ENCODE peak calls at places on chromosomes 6 and 20, in five cellular contexts. One of them, this sample, is unnamed.

GRCh38 chr6:34350100-34350936 is 42.2 kb downstream of the NUDT3 start:
- DNase-seq in AG09319: no peak
- DNase-seq in progenitor cell of endocrine pancreas: no peak
- DNase-seq in right atrium auricular region: no peak
- DNase-seq in cardiac muscle cell: peak
- DNase-seq in this sample: no peak

GRCh38 chr6:43021270-43022047 is at the start of gene RRP36:
- DNase-seq in progenitor cell of endocrine pancreas: peak
- DNase-seq in AG09319: no peak
- DNase-seq in right atrium auricular region: peak
- DNase-seq in cardiac muscle cell: peak
- DNase-seq in this sample: peak

GRCh38 chr20:32535953-32536823 is 48.9 kb downstream of the NOL4L start:
- DNase-seq in right atrium auricular region: no peak
- DNase-seq in cardiac muscle cell: peak
- DNase-seq in AG09319: no peak
- DNase-seq in progenitor cell of endocrine pancreas: peak
- DNase-seq in this sample: peak

GRCh38 chr20:5161536-5162164 is 34.8 kb downstream of the CDS2 start:
- DNase-seq in cardiac muscle cell: no peak
- DNase-seq in progenitor cell of endocrine pancreas: no peak
- DNase-seq in right atrium auricular region: no peak
- DNase-seq in AG09319: no peak
- DNase-seq in this sample: no peak

GRCh38 chr6:38184780-38185080 is 365.2 kb downstream of the ZFAND3 start:
- DNase-seq in cardiac muscle cell: no peak
- DNase-seq in progenitor cell of endocrine pancreas: no peak
- DNase-seq in right atrium auricular region: no peak
- DNase-seq in AG09319: no peak
- DNase-seq in this sample: no peak

GRCh38 chr6:44646355-44646754 is 258.8 kb downstream of the CDC5L start:
- DNase-seq in AG09319: no peak
- DNase-seq in right atrium auricular region: no peak
- DNase-seq in progenitor cell of endocrine pancreas: no peak
- DNase-seq in cardiac muscle cell: peak
- DNase-seq in this sample: no peak

GRCh38 chr6:68233623-68234022 is 401.5 kb upstream of the ADGRB3 start:
- DNase-seq in right atrium auricular region: no peak
- DNase-seq in cardiac muscle cell: peak
- DNase-seq in progenitor cell of endocrine pancreas: no peak
- DNase-seq in AG09319: no peak
- DNase-seq in this sample: no peak

GRCh38 chr6:16816891-16817290 is 55.6 kb upstream of the ATXN1 start:
- DNase-seq in cardiac muscle cell: no peak
- DNase-seq in AG09319: no peak
- DNase-seq in right atrium auricular region: no peak
- DNase-seq in progenitor cell of endocrine pancreas: no peak
- DNase-seq in this sample: no peak

GRCh38 chr6:138287144-138287955 is 69.1 kb upstream of the PBOV1 start:
- DNase-seq in right atrium auricular region: no peak
- DNase-seq in progenitor cell of endocrine pancreas: peak
- DNase-seq in cardiac muscle cell: peak
- DNase-seq in AG09319: no peak
- DNase-seq in this sample: no peak

GRCh38 chr20:4883051-4883450 is 118.3 kb downstream of the SLC23A2 start:
- DNase-seq in cardiac muscle cell: no peak
- DNase-seq in right atrium auricular region: no peak
- DNase-seq in progenitor cell of endocrine pancreas: no peak
- DNase-seq in AG09319: no peak
- DNase-seq in this sample: no peak

GRCh38 chr20:32157611-32158010 is 48.1 kb downstream of the TM9SF4 start:
- DNase-seq in progenitor cell of endocrine pancreas: no peak
- DNase-seq in right atrium auricular region: no peak
- DNase-seq in cardiac muscle cell: no peak
- DNase-seq in AG09319: no peak
- DNase-seq in this sample: no peak

GRCh38 chr6:17932362-17932852 is 55.0 kb downstream of the KIF13A start:
- DNase-seq in progenitor cell of endocrine pancreas: no peak
- DNase-seq in right atrium auricular region: peak
- DNase-seq in AG09319: peak
- DNase-seq in cardiac muscle cell: peak
- DNase-seq in this sample: no peak

GRCh38 chr6:147222160-147222838 is 18.1 kb downstream of the STXBP5 start:
- DNase-seq in cardiac muscle cell: peak
- DNase-seq in progenitor cell of endocrine pancreas: no peak
- DNase-seq in right atrium auricular region: no peak
- DNase-seq in AG09319: no peak
- DNase-seq in this sample: no peak

DNA sequence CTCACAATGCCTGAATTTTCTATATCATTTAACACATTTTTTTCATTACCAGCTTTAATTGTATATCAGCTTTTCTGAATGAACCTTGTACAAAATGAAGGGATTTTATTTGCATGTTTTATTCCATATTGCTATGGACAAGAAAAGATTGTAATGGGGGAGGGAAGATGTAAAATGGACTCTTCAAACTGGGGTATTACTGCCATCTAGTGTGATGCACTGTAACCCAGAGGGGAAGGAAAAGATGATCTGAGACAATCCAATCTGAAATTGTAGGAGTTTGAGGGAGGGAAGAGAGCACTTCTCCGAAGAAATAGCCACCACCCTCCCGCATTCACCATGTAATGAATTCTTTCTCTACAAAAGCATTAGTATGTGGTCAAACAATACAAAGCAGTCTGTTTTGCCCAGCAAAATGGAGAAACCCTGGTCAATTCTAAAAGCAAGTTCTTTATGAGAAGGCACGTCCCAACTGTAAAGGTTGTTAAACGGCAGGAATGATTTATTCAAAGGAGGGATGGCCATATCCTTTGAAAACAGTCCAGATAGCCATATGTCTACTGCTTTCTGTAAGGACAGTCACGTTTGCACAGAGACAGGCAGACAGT is 679.5 kb upstream of the NRSN1 start:
- DNase-seq in AG09319: peak
- DNase-seq in right atrium auricular region: no peak
- DNase-seq in progenitor cell of endocrine pancreas: no peak
- DNase-seq in cardiac muscle cell: peak
- DNase-seq in this sample: peak
- TF ChIP-seq CTCF in AG09319: peak
- TF ChIP-seq CTCF in right atrium auricular region: peak
- TF ChIP-seq CTCF in progenitor cell of endocrine pancreas: peak
- TF ChIP-seq CTCF in cardiac muscle cell: peak
- TF ChIP-seq CTCF in this sample: peak

DNA sequence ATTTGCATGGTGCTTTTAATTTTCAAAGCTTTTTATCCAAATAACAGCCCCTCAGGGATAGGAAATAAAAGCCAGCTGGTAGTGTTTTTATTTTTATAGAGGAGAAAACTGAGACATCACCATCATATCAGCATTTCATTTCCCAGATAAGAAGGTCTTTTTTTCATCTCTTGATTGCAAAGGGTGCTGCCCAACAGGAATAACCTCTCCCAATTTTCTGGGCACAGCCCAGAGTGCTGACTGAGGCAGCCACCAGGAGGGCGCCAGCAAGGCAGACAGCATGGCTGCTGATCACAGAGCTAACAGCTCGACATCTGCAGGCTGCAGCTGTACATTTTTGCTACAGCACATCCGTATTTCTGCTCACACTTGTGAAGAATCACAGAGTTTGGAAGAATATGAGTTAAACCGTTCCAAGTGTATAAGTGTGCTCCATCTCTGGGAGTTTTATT is 85.7 kb upstream of the C20orf144 start:
- DNase-seq in cardiac muscle cell: peak
- DNase-seq in progenitor cell of endocrine pancreas: no peak
- DNase-seq in right atrium auricular region: no peak
- DNase-seq in AG09319: no peak
- DNase-seq in this sample: no peak
- TF ChIP-seq CTCF in cardiac muscle cell: peak
- TF ChIP-seq CTCF in progenitor cell of endocrine pancreas: no peak
- TF ChIP-seq CTCF in right atrium auricular region: no peak
- TF ChIP-seq CTCF in AG09319: no peak
- TF ChIP-seq CTCF in this sample: no peak

DNA sequence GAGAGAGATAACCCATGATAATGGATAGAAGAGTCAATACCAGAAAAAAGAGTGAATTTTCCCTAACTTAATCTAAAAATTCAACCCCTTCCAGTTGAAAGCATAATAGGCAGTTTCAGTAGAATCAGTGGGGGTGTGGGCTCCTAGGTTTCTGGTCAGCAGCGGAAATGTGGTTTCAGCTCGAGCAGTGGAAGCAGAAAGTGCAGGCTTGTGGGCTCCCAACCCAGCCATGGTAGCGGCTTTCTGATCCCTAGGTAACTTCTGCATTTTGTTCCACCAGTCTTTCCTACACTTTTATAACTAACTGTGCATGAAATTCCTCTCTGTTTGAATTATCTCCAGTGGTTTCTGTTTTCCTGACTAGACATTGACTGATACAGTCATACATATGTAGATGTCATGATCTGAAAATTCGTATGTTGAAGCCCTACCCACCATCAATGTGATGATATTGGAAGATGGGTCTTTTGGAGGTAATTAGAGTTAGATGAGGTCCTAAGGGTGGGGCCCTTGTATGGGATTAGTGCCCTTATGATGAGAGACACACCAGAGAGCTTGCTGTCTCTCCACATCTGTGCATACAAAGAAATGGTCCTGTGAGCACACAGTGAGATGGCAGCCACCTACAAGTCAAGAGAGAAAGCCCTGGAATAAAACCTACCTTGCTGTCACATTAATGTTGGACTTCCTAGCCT is 6.5 kb upstream of the DDO start:
- DNase-seq in cardiac muscle cell: no peak
- DNase-seq in AG09319: no peak
- DNase-seq in right atrium auricular region: no peak
- DNase-seq in progenitor cell of endocrine pancreas: no peak
- DNase-seq in this sample: no peak
- TF ChIP-seq CTCF in cardiac muscle cell: no peak
- TF ChIP-seq CTCF in AG09319: no peak
- TF ChIP-seq CTCF in right atrium auricular region: no peak
- TF ChIP-seq CTCF in progenitor cell of endocrine pancreas: no peak
- TF ChIP-seq CTCF in this sample: no peak

DNA sequence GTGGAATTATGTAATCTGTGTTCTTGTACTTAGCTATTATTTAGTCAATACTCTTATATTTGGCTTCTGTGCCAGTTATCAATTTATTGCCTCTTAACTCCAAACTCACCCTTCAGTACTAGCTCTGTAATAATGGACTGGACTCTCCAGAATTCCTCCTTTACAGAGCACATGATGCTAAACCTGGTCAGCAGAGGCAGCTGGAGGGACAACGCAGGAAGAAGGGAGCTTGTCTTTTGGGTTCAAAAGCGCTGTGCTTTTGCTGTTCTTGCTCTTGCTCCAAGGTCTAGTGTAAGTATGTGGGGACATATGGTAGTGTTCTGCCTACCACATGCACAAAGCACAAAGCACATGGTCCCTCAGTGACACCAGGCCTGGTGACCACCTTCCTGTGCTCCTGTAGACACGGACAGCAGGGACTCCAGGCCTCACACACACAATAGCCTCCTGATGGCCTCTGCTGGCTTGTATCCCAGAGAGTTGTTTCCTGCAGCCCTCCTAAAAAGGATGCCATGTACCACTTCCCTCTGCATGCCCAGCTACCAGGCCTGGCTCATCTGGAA is 46.1 kb downstream of the CHD6 start:
- DNase-seq in AG09319: no peak
- DNase-seq in right atrium auricular region: no peak
- DNase-seq in progenitor cell of endocrine pancreas: no peak
- DNase-seq in cardiac muscle cell: peak
- DNase-seq in this sample: no peak
- TF ChIP-seq CTCF in AG09319: no peak
- TF ChIP-seq CTCF in right atrium auricular region: peak
- TF ChIP-seq CTCF in progenitor cell of endocrine pancreas: no peak
- TF ChIP-seq CTCF in cardiac muscle cell: peak
- TF ChIP-seq CTCF in this sample: no peak

GRCh38 chr6:4021133-4021861 is 57.6 kb downstream of the FAM217A start:
- DNase-seq in cardiac muscle cell: peak
- DNase-seq in progenitor cell of endocrine pancreas: peak
- DNase-seq in right atrium auricular region: peak
- DNase-seq in AG09319: peak
- DNase-seq in this sample: peak
- TF ChIP-seq CTCF in cardiac muscle cell: peak
- TF ChIP-seq CTCF in progenitor cell of endocrine pancreas: peak
- TF ChIP-seq CTCF in right atrium auricular region: peak
- TF ChIP-seq CTCF in AG09319: peak
- TF ChIP-seq CTCF in this sample: peak

GRCh38 chr6:31057426-31058003 is 47.2 kb downstream of the MUC22 start:
- DNase-seq in AG09319: no peak
- DNase-seq in progenitor cell of endocrine pancreas: no peak
- DNase-seq in cardiac muscle cell: peak
- DNase-seq in right atrium auricular region: no peak
- DNase-seq in this sample: no peak

GRCh38 chr6:31060162-31060561 is 49.9 kb downstream of the MUC22 start:
- DNase-seq in progenitor cell of endocrine pancreas: no peak
- DNase-seq in right atrium auricular region: no peak
- DNase-seq in AG09319: no peak
- DNase-seq in cardiac muscle cell: no peak
- DNase-seq in this sample: no peak

GRCh38 chr6:31053873-31054272 is 43.6 kb downstream of the MUC22 start:
- DNase-seq in AG09319: no peak
- DNase-seq in progenitor cell of endocrine pancreas: no peak
- DNase-seq in right atrium auricular region: no peak
- DNase-seq in cardiac muscle cell: no peak
- DNase-seq in this sample: no peak

GRCh38 chr6:31055401-31055800 is 45.1 kb downstream of the MUC22 start:
- DNase-seq in right atrium auricular region: no peak
- DNase-seq in progenitor cell of endocrine pancreas: no peak
- DNase-seq in AG09319: no peak
- DNase-seq in cardiac muscle cell: no peak
- DNase-seq in this sample: no peak

DNA sequence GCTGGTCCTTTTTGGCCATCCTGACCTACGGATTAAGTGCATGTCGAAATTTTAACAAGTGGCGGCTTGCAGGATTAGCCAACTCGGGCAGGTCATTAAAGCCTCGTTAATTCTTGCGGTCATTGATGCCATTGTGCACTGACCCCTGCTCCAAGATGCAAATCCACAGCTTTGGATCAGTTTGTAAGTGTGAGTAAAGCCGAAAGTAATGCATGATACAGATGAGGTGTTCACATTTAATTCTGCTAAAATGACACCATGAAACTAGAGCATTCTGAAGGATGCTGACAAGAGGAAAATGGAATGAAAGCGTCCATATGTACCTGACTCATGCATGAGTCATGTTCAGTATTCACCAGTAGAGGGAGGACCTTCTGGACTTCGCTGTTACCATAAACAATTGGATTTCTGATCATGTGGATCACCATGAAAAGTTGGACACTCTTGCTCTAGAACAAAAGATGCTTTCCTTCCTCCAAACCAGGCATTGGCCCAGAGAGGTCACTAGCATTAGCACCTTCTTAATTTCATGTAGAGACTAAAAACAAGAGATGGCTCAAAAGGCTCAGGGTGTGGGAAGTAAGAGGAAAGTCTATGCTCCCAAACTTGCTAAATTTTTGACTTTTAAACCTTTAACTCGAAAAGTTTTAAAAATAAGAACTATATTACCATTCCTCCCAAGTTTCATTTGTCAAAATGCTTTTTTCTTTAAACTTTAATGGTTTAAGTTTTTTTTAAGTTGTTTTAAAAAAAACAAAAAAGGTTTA is 48.0 kb downstream of the MUC22 start:
- DNase-seq in progenitor cell of endocrine pancreas: no peak
- DNase-seq in AG09319: peak
- DNase-seq in cardiac muscle cell: peak
- DNase-seq in right atrium auricular region: no peak
- DNase-seq in this sample: no peak
- TF ChIP-seq CTCF in progenitor cell of endocrine pancreas: peak
- TF ChIP-seq CTCF in AG09319: peak
- TF ChIP-seq CTCF in cardiac muscle cell: peak
- TF ChIP-seq CTCF in right atrium auricular region: peak
- TF ChIP-seq CTCF in this sample: peak